ENCODE peak calls at places on chromosomes 7 and 10, in four cellular contexts. E is activated CD4-positive, CD25-positive, alpha-beta regulatory T cell treated with anti-CD3 and anti-CD28 coated beads, Interleukin-2, amount 50 U/mL, for 24 hours; M is gastrocnemius medialis; Y is A549. B is an unnamed sample.

GRCh38 chr7:47507514-47507913 is 74.4 kb downstream of the TNS3 start:
- ATAC-seq in M (peak), Y (no peak), E (no peak), B (no peak)

GRCh38 chr10:79182763-79183467 is 114.1 kb downstream of the ZMIZ1 start:
- ATAC-seq in E (no peak), M (no peak), Y (peak), B (no peak)

GRCh38 chr10:17652585-17652984 is 8.6 kb downstream of the STAM start:
- ATAC-seq in Y (no peak), E (peak), M (no peak), B (peak)

GRCh38 chr10:17229967-17230682 is 2.1 kb downstream of the VIM start:
- ATAC-seq in Y (peak), E (peak), M (peak), B (peak)

GRCh38 chr10:78960316-78960800 is 108.4 kb upstream of the ZMIZ1 start:
- ATAC-seq in M (peak), E (no peak), Y (no peak), B (peak)

GRCh38 chr7:33862946-33863814 is 42.2 kb upstream of the BMPER start:
- ATAC-seq in E (no peak), M (peak), Y (no peak), B (no peak)

GRCh38 chr10:74968621-74969019 is 142.2 kb downstream of the KAT6B start:
- ATAC-seq in E (no peak), M (no peak), Y (no peak), B (no peak)

GRCh38 chr7:76065016-76065612 is 17.2 kb downstream of the MDH2 start:
- ATAC-seq in E (peak), M (no peak), Y (no peak), B (no peak)

GRCh38 chr10:29063806-29064644 is 224.8 kb upstream of the LYZL1 start:
- ATAC-seq in E (no peak), M (no peak), Y (peak), B (no peak)

GRCh38 chr10:89219512-89220218 is 12.5 kb upstream of the CH25H start:
- ATAC-seq in E (no peak), M (no peak), Y (no peak), B (peak)

GRCh38 chr7:47304727-47305719 is 276.9 kb downstream of the TNS3 start:
- ATAC-seq in E (no peak), M (peak), Y (peak), B (no peak)

GRCh38 chr7:132575336-132575986 is 809 bp downstream of the PLXNA4 start:
- ATAC-seq in Y (peak), M (no peak), E (no peak), B (no peak)

GRCh38 chr7:69947998-69948397 is 349.7 kb downstream of the AUTS2 start:
- ATAC-seq in E (no peak), Y (no peak), M (no peak), B (no peak)

GRCh38 chr7:131538071-131538790 is 18.2 kb downstream of the PODXL start:
- ATAC-seq in E (no peak), Y (peak), M (peak), B (no peak)

GRCh38 chr7:31478744-31479143 is 35.1 kb upstream of the ITPRID1 start:
- ATAC-seq in E (no peak), Y (no peak), M (no peak), B (no peak)

GRCh38 chr7:131568510-131568909 is 12.1 kb upstream of the PODXL start:
- ATAC-seq in Y (no peak), M (no peak), E (no peak), B (no peak)

B was measured in esophagus mucosa.